ENCODE peak calls at places on chromosomes 7 and 10, in five cellular contexts. One of them, this sample, is unnamed.

GRCh38 chr10:117653170-117653515 is 110.6 kb downstream of the EMX2 start:
- DNase-seq in lower lobe of right lung: no peak
- DNase-seq in keratinocyte: peak; percentile 69
- DNase-seq in uterus: no peak
- DNase-seq in cardiac muscle cell: peak; percentile 84
- DNase-seq in this sample: no peak

GRCh38 chr7:34298492-34298891 is 359.5 kb upstream of the NPSR1 start:
- DNase-seq in lower lobe of right lung: no peak
- DNase-seq in keratinocyte: no peak
- DNase-seq in uterus: no peak
- DNase-seq in cardiac muscle cell: no peak
- DNase-seq in this sample: no peak

GRCh38 chr7:19989906-19990305 is 216.5 kb upstream of the TMEM196 start:
- DNase-seq in lower lobe of right lung: no peak
- DNase-seq in keratinocyte: no peak
- DNase-seq in uterus: no peak
- DNase-seq in cardiac muscle cell: no peak
- DNase-seq in this sample: no peak

GRCh38 chr7:28062197-28062988 is 118.2 kb downstream of the JAZF1 start:
- DNase-seq in lower lobe of right lung: peak; percentile 81
- DNase-seq in keratinocyte: no peak
- DNase-seq in uterus: peak; percentile 69
- DNase-seq in cardiac muscle cell: peak; percentile 82
- DNase-seq in this sample: peak; percentile 79

GRCh38 chr7:54880326-54880989 is 121.4 kb upstream of the SEC61G start:
- DNase-seq in lower lobe of right lung: no peak
- DNase-seq in keratinocyte: no peak
- DNase-seq in uterus: no peak
- DNase-seq in cardiac muscle cell: no peak
- DNase-seq in this sample: no peak

GRCh38 chr7:28270536-28270935 is 89.9 kb upstream of the JAZF1 start:
- DNase-seq in lower lobe of right lung: no peak
- DNase-seq in keratinocyte: no peak
- DNase-seq in uterus: no peak
- DNase-seq in cardiac muscle cell: no peak
- DNase-seq in this sample: no peak

GRCh38 chr10:6621536-6621935 is 41.5 kb upstream of the PRKCQ start:
- DNase-seq in lower lobe of right lung: no peak
- DNase-seq in keratinocyte: no peak
- DNase-seq in uterus: no peak
- DNase-seq in cardiac muscle cell: peak; percentile 16
- DNase-seq in this sample: no peak

GRCh38 chr10:74981831-74982633 is 129.4 kb upstream of the SAMD8 start:
- DNase-seq in lower lobe of right lung: no peak
- DNase-seq in keratinocyte: no peak
- DNase-seq in uterus: no peak
- DNase-seq in cardiac muscle cell: no peak
- DNase-seq in this sample: no peak

GRCh38 chr10:119209736-119210355 is 2.5 kb downstream of the GRK5 start:
- DNase-seq in lower lobe of right lung: no peak
- DNase-seq in keratinocyte: no peak
- DNase-seq in uterus: no peak
- DNase-seq in cardiac muscle cell: peak; percentile 40
- DNase-seq in this sample: no peak

GRCh38 chr10:70093335-70093944 is 39.2 kb downstream of the AIFM2 start:
- DNase-seq in lower lobe of right lung: no peak
- DNase-seq in keratinocyte: no peak
- DNase-seq in uterus: no peak
- DNase-seq in cardiac muscle cell: no peak
- DNase-seq in this sample: no peak

GRCh38 chr10:114541081-114541833 is 116.8 kb downstream of the ABLIM1 start:
- DNase-seq in lower lobe of right lung: no peak
- DNase-seq in keratinocyte: no peak
- DNase-seq in uterus: peak; percentile 81
- DNase-seq in cardiac muscle cell: peak; percentile 81
- DNase-seq in this sample: peak; percentile 86

GRCh38 chr7:105653441-105654005 is 72.2 kb upstream of the EFCAB10 start:
- DNase-seq in lower lobe of right lung: no peak
- DNase-seq in keratinocyte: no peak
- DNase-seq in uterus: no peak
- DNase-seq in cardiac muscle cell: no peak
- DNase-seq in this sample: no peak

GRCh38 chr10:79552143-79552542 is 8.1 kb downstream of the SFTPA2 start:
- DNase-seq in lower lobe of right lung: no peak
- DNase-seq in keratinocyte: no peak
- DNase-seq in uterus: no peak
- DNase-seq in cardiac muscle cell: no peak
- DNase-seq in this sample: no peak

GRCh38 chr10:13920031-13920430 is 333.3 kb downstream of the PRPF18 start:
- DNase-seq in lower lobe of right lung: no peak
- DNase-seq in keratinocyte: no peak
- DNase-seq in uterus: no peak
- DNase-seq in cardiac muscle cell: no peak
- DNase-seq in this sample: no peak

GRCh38 chr10:132297521-132297920 is 10.2 kb downstream of the STK32C start:
- DNase-seq in lower lobe of right lung: no peak
- DNase-seq in keratinocyte: no peak
- DNase-seq in uterus: peak; percentile 0
- DNase-seq in cardiac muscle cell: no peak
- DNase-seq in this sample: no peak

GRCh38 chr7:129835436-129836020 is 117.2 kb downstream of the UBE2H start:
- DNase-seq in lower lobe of right lung: no peak
- DNase-seq in keratinocyte: no peak
- DNase-seq in uterus: no peak
- DNase-seq in cardiac muscle cell: no peak
- DNase-seq in this sample: no peak

DNA sequence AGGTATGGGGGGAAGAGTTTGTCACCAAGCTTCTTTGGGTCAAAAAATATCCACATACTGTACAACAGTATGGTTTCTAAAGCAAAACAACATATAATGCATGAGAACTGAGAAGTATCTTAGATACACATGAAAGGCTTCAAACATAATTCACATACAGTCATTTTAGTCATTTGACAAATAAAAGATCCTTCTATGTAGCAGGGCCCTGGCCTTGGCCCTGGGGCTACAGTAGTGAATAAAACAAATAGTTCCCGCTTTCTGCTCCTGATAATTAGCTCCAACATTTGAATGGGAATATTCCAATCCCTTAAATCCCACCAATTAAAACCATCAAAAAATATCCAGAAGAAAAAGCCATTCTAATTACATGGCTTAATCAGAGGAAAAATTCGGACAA is 51.3 kb downstream of the MALSU1 start:
- DNase-seq in lower lobe of right lung: no peak
- DNase-seq in keratinocyte: no peak
- DNase-seq in uterus: no peak
- DNase-seq in cardiac muscle cell: no peak
- DNase-seq in this sample: no peak
- H3K4me1 ChIP-seq in lower lobe of right lung: peaks cover 9% of the 10 kb centered on the region
- H3K4me1 ChIP-seq in keratinocyte: peaks cover 31% of the 10 kb centered on the region
- H3K4me1 ChIP-seq in uterus: no peaks in the 10 kb centered on the region
- H3K4me1 ChIP-seq in cardiac muscle cell: peaks cover 14% of the 10 kb centered on the region
- H3K4me1 ChIP-seq in this sample: no peaks in the 10 kb centered on the region

DNA sequence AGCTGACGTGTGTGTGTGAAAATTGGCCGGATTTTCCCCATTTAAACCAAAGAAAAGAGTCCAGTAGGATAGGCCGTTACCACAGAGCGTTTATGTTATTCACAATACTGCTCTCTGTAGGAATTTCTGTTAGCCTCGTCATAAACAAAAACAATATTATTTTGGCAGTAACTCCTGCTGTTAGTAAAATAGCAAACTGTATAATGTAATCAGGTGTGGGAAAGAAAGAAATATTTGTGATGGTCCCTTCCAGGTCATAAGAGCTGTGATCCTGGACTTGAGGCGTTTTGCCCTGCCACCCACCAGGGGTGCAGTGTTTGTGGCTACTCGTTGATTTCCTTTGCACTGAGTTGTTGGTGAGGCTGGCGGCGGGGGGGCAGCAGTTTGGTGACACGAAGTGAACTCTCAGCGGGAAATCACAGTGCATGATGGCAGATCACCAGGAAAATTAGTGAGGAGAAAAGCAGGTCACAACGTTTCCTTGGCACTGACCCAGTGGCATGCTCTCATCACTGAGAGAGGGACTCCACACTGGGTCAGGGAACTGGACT is 2.8 kb downstream of the EEPD1 start:
- DNase-seq in lower lobe of right lung: no peak
- DNase-seq in keratinocyte: no peak
- DNase-seq in uterus: no peak
- DNase-seq in cardiac muscle cell: no peak
- DNase-seq in this sample: peak; percentile 90
- H3K27ac ChIP-seq in lower lobe of right lung: peak overlapping the region; percentile 3
- H3K27ac ChIP-seq in keratinocyte: no peak overlapping the region
- H3K27ac ChIP-seq in uterus: no peak overlapping the region
- H3K27ac ChIP-seq in cardiac muscle cell: no peak overlapping the region
- H3K27ac ChIP-seq in this sample: no peak overlapping the region

GRCh38 chr7:140506788-140507464 is 27.6 kb upstream of the MKRN1 start:
- DNase-seq in lower lobe of right lung: no peak
- DNase-seq in keratinocyte: no peak
- DNase-seq in uterus: peak; percentile 52
- DNase-seq in cardiac muscle cell: peak; percentile 55
- DNase-seq in this sample: no peak
- TF ChIP-seq CTCF in lower lobe of right lung: no peak
- TF ChIP-seq CTCF in keratinocyte: no peak
- TF ChIP-seq CTCF in uterus: peak; percentile 19
- TF ChIP-seq CTCF in cardiac muscle cell: no peak
- TF ChIP-seq CTCF in this sample: no peak

GRCh38 chr7:45035371-45035770 is 35.4 kb downstream of the CCM2 start:
- DNase-seq in lower lobe of right lung: no peak
- DNase-seq in keratinocyte: no peak
- DNase-seq in uterus: no peak
- DNase-seq in cardiac muscle cell: no peak
- DNase-seq in this sample: no peak
- H3K4me1 ChIP-seq in lower lobe of right lung: peaks cover 14% of the 10 kb centered on the region
- H3K4me1 ChIP-seq in keratinocyte: peaks cover 51% of the 10 kb centered on the region
- H3K4me1 ChIP-seq in uterus: no peaks in the 10 kb centered on the region
- H3K4me1 ChIP-seq in cardiac muscle cell: no peaks in the 10 kb centered on the region
- H3K4me1 ChIP-seq in this sample: peaks cover 12% of the 10 kb centered on the region

DNA sequence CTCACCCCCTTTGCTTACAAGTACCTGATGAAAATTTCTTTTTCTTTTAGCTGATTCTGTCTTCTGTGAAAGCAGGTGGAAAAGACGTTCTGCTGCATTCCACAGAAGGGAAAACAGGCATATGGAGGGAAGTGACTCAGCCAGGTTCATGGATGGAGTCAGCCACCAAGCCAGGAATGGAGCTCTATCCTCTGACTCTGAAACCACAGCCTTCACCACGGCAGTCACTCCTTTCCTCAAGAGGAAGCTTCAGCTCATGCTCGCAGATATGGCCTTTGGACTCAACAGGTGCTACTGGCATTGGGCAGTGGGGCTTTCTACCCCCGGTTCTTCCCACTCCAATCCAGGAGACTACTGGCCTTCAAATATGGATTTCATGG is 11.5 kb upstream of the PLAU start:
- DNase-seq in lower lobe of right lung: no peak
- DNase-seq in keratinocyte: no peak
- DNase-seq in uterus: no peak
- DNase-seq in cardiac muscle cell: peak; percentile 75
- DNase-seq in this sample: no peak
- H3K27ac ChIP-seq in lower lobe of right lung: no peak overlapping the region
- H3K27ac ChIP-seq in keratinocyte: peak overlapping the region; percentile 93
- H3K27ac ChIP-seq in uterus: no peak overlapping the region
- H3K27ac ChIP-seq in cardiac muscle cell: no peak overlapping the region
- H3K27ac ChIP-seq in this sample: peak overlapping the region; percentile 7

GRCh38 chr7:2921748-2922147 is 77.6 kb upstream of the GNA12 start:
- DNase-seq in lower lobe of right lung: no peak
- DNase-seq in keratinocyte: no peak
- DNase-seq in uterus: no peak
- DNase-seq in cardiac muscle cell: no peak
- DNase-seq in this sample: no peak
- TF ChIP-seq CTCF in lower lobe of right lung: peak; percentile 14
- TF ChIP-seq CTCF in keratinocyte: peak; percentile 58
- TF ChIP-seq CTCF in uterus: no peak
- TF ChIP-seq CTCF in cardiac muscle cell: peak; percentile 41
- TF ChIP-seq CTCF in this sample: no peak

GRCh38 chr7:158527902-158528502 is 59.6 kb downstream of the PTPRN2 start:
- DNase-seq in lower lobe of right lung: no peak
- DNase-seq in keratinocyte: no peak
- DNase-seq in uterus: no peak
- DNase-seq in cardiac muscle cell: no peak
- DNase-seq in this sample: no peak

GRCh38 chr7:158530800-158531609 is 56.6 kb downstream of the PTPRN2 start:
- DNase-seq in lower lobe of right lung: no peak
- DNase-seq in keratinocyte: no peak
- DNase-seq in uterus: no peak
- DNase-seq in cardiac muscle cell: no peak
- DNase-seq in this sample: no peak

GRCh38 chr7:158531661-158532060 is 56.0 kb downstream of the PTPRN2 start:
- DNase-seq in lower lobe of right lung: no peak
- DNase-seq in keratinocyte: no peak
- DNase-seq in uterus: no peak
- DNase-seq in cardiac muscle cell: no peak
- DNase-seq in this sample: no peak

GRCh38 chr7:158527495-158527894 is 60.1 kb downstream of the PTPRN2 start:
- DNase-seq in lower lobe of right lung: no peak
- DNase-seq in keratinocyte: no peak
- DNase-seq in uterus: no peak
- DNase-seq in cardiac muscle cell: no peak
- DNase-seq in this sample: no peak

DNA sequence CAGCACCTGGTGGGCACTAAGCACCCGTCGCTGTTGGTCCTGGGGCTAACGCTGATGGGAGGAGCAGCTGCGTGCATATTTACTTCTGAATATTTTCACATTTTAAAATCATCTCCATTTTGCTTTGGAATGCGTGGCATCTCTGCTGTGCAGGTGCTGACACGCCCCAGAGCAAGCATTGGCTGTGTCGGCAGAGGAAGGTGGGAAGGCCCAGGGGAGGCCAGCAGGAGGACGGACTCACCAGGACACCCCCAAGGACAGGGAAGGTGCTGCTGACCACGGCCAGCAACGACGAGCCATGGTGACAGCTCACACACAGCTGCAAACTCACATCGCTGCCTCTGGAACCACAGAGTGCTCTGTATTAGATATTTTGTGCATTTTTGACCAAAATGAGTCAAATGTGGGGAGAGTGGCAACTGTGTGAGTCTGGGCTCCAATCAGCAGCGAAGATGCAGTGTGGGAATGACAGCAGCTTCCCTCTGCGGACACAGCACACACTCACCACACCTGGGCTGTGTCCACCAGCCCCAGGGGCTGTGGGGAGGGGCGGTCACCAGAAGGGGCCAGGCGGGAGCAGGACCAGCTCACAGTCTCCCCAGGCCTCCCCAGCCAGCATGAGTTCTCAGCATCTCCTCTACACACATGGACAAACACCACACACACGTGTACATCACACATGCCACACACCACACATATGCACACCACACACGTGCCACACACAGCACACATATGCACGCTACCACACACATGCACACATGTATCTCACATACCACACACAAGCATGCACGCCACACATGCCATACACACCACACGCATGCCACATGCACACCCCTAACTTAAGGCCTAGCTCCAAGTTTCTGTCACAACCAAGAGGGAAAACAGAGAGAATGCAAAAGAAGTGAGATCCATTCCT is 58.2 kb downstream of the PTPRN2 start:
- DNase-seq in lower lobe of right lung: no peak
- DNase-seq in keratinocyte: no peak
- DNase-seq in uterus: no peak
- DNase-seq in cardiac muscle cell: no peak
- DNase-seq in this sample: no peak
- H3K4me1 ChIP-seq in lower lobe of right lung: no peaks in the 10 kb centered on the region
- H3K4me1 ChIP-seq in keratinocyte: no peaks in the 10 kb centered on the region
- H3K4me1 ChIP-seq in uterus: no peaks in the 10 kb centered on the region
- H3K4me1 ChIP-seq in cardiac muscle cell: no peaks in the 10 kb centered on the region
- H3K4me1 ChIP-seq in this sample: no peaks in the 10 kb centered on the region

This sample was measured in adrenal gland.